ENCODE peak calls at places on chromosome 12, in eight cellular contexts. P, E, D, X, Z, C, H and Q are unnamed samples.

GRCh38 chr12:132824053-132824452 is 4.6 kb downstream of the GOLGA3 start:
- DNase-seq in X (no peak), E (peak; percentile 24), Z (no peak), P (no peak), C (no peak), D (no peak), H (peak; percentile 45), Q (no peak)

GRCh38 chr12:22413592-22413991 is 79.1 kb upstream of the ST8SIA1 start:
- DNase-seq in D (no peak), Z (no peak), H (no peak), P (no peak), X (no peak), C (no peak), E (no peak), Q (no peak)

GRCh38 chr12:66132408-66132807 is 1.9 kb upstream of the LLPH start:
- DNase-seq in D (peak; percentile 53), C (no peak), H (peak; percentile 39), X (no peak), E (peak; percentile 80), P (no peak), Z (no peak), Q (no peak)

GRCh38 chr12:103705927-103706326 is 118.9 kb downstream of the STAB2 start:
- DNase-seq in Z (no peak), H (no peak), C (no peak), E (no peak), P (no peak), D (no peak), X (no peak), Q (no peak)

GRCh38 chr12:119673634-119674033 is 5.7 kb downstream of the PRKAB1 start:
- DNase-seq in X (no peak), H (no peak), P (no peak), Z (no peak), E (no peak), D (no peak), C (no peak), Q (no peak)

GRCh38 chr12:127655691-127656090 is 611.3 kb upstream of the TMEM132C start:
- DNase-seq in E (peak; percentile 73), X (no peak), D (no peak), H (peak; percentile 63), C (no peak), P (no peak), Z (no peak), Q (no peak)

GRCh38 chr12:74971201-74971600 is 238.4 kb downstream of the KCNC2 start:
- DNase-seq in X (no peak), D (no peak), Z (no peak), P (no peak), H (no peak), C (no peak), E (no peak), Q (no peak)

GRCh38 chr12:97308576-97309198 is 153.9 kb upstream of the RMST start:
- DNase-seq in Z (no peak), P (peak; percentile 17), X (no peak), H (peak; percentile 65), C (no peak), E (peak; percentile 58), D (peak; percentile 58), Q (no peak)

GRCh38 chr12:101414533-101415119 is 7.1 kb upstream of the ARL1 start:
- DNase-seq in C (peak; percentile 13), X (peak; percentile 48), Z (no peak), P (peak; percentile 56), H (peak; percentile 76), D (peak; percentile 72), E (peak; percentile 75), Q (peak; percentile 53)

GRCh38 chr12:92912052-92912451 is 17.0 kb downstream of the EEA1 start:
- DNase-seq in P (no peak), X (no peak), H (peak; percentile 94), C (no peak), Z (no peak), D (no peak), E (peak; percentile 27), Q (peak; percentile 8)

GRCh38 chr12:49089831-49090773 is 4.5 kb downstream of the DHH start:
- DNase-seq in C (peak; percentile 43), X (peak; percentile 34), P (no peak), D (peak; percentile 32), E (peak; percentile 71), H (peak; percentile 43), Z (peak; percentile 89), Q (peak; percentile 45)
- TF ChIP-seq CTCF in C (peak; percentile 49), X (peak; percentile 5), P (no peak), D (peak; percentile 15), E (peak; percentile 27), H (no peak), Z (no peak), Q (peak; percentile 19)

DNA sequence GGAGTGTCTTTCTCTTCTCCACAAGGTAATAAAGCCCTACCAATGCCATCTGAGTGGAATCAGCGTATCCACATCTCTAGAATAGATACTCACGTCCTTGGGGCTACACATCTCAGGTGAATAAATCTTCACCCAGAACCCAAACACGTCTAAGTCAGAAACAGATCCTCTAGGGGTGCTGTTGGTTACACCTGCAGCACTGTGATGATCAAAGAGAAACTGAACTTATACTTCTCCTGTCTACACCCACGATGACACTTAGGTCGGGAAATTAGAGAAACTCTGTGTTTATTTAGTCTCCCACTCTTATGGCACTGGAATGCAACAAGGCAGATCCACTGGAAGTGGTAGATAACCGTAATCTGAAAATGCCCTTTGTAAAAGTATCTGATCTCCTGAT is 46.2 kb downstream of the WIF1 start:
- DNase-seq in Z (no peak), D (no peak), H (no peak), P (peak; percentile 7), E (no peak), X (no peak), C (no peak), Q (no peak)
- TF ChIP-seq CTCF in Z (no peak), D (peak; percentile 14), H (peak; percentile 1), P (no peak), E (no peak), X (no peak), C (no peak), Q (no peak)

DNA sequence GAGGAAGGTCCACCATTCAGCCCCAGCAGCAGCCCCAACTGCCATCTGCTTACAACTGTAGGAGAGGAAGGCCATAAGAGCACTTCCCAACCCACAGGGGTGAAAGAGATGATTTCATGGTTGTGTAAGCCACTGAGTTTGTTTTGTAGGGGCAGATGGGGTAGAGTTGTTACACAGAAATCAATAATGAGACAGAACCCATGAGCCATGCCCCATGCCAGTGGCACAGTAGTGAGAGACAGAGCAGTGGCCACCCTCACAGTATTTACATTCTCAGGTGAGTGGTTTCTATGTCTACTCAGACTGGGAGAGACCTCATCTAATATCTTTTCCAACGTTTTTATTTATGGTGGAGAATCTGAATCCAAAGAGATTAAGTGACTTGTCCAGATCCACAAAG is 68.6 kb downstream of the NUAK1 start:
- DNase-seq in E (no peak), H (no peak), D (no peak), C (no peak), X (no peak), P (no peak), Z (no peak), Q (no peak)
- TF ChIP-seq CTCF in E (no peak), H (no peak), D (no peak), C (no peak), X (no peak), P (no peak), Z (no peak), Q (no peak)

DNA sequence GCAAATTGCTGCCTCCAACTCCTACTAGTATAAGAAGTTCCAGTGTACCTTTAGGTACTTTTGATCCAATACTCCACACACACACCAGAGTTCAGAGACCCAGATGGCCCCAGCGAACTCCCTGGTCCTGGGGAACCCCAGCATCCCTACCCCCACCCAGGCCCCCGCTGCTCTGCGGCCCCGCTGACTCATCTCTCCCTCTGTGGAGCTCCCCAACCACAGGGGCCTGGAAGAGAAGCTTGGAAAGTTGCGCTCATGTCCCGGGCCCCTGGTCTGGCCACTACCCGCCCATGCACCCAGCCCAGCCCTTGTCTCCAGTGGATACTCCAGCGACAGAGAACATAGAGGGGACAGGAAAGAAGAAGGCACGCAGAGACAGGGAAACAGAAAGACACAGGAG is 4.2 kb upstream of the SP7 start:
- DNase-seq in C (no peak), E (no peak), Z (no peak), X (no peak), H (no peak), D (no peak), P (peak; percentile 8), Q (no peak)
- TF ChIP-seq CTCF in C (no peak), E (no peak), Z (no peak), X (no peak), H (no peak), D (no peak), P (no peak), Q (no peak)